ENCODE peak calls at places on chromosomes 11 and 22, in nine cellular contexts. X, K, Y, L, S, R, H, E and F are unnamed samples.

GRCh38 chr22:50622723-50623327 is 5.1 kb downstream of the ARSA start:
- DNase-seq in L (peak; percentile 87), H (peak; percentile 94), K (no peak), R (no peak), S (no peak), Y (no peak), E (no peak), X (no peak), F (peak; percentile 47)

GRCh38 chr11:11408436-11409221 is 55.6 kb upstream of the CSNK2A3 start:
- DNase-seq in R (peak; percentile 35), H (no peak), L (no peak), S (peak; percentile 77), E (no peak), Y (no peak), X (no peak), K (no peak), F (no peak)

GRCh38 chr11:115581871-115582639 is 77.8 kb upstream of the CADM1 start:
- DNase-seq in K (no peak), S (no peak), H (no peak), X (no peak), E (no peak), R (no peak), Y (no peak), L (no peak), F (peak; percentile 20)

GRCh38 chr11:67409261-67409666 is 5.4 kb downstream of the TBC1D10C start:
- DNase-seq in X (no peak), E (no peak), L (no peak), K (no peak), R (no peak), S (no peak), Y (no peak), H (peak; percentile 86), F (no peak)

GRCh38 chr22:25068701-25069100 is 116.2 kb downstream of the KIAA1671 start:
- DNase-seq in S (no peak), K (no peak), Y (no peak), X (no peak), R (no peak), H (peak; percentile 52), E (no peak), L (no peak), F (no peak)

GRCh38 chr11:124114942-124115781 is at the start of gene VWA5A:
- DNase-seq in L (peak; percentile 61), K (peak; percentile 89), S (peak; percentile 63), X (peak; percentile 80), H (peak; percentile 86), R (peak; percentile 85), Y (peak; percentile 86), E (peak; percentile 93), F (peak; percentile 75)

GRCh38 chr11:114321621-114322257 is 25.5 kb downstream of the NNMT start:
- DNase-seq in K (peak; percentile 93), L (no peak), E (peak; percentile 90), Y (no peak), H (no peak), R (peak; percentile 76), S (peak; percentile 70), X (no peak), F (peak; percentile 18)

GRCh38 chr11:117197516-117198456 is 1.4 kb upstream of the TAGLN start:
- DNase-seq in S (no peak), H (no peak), R (no peak), K (no peak), X (peak; percentile 47), Y (no peak), L (no peak), E (peak; percentile 50), F (no peak)

GRCh38 chr22:29216873-29217666 is 11.4 kb downstream of the EMID1 start:
- DNase-seq in H (no peak), Y (no peak), K (peak; percentile 43), R (no peak), X (no peak), S (no peak), L (no peak), E (peak; percentile 76), F (peak; percentile 13)

GRCh38 chr22:37930270-37930951 is 23.0 kb downstream of the C22orf23 start:
- DNase-seq in L (no peak), S (no peak), R (peak; percentile 60), E (peak; percentile 62), K (peak; percentile 33), X (no peak), Y (no peak), H (no peak), F (no peak)

GRCh38 chr11:47259178-47259977 is 1.6 kb downstream of the NR1H3 start:
- DNase-seq in R (peak; percentile 39), Y (no peak), E (peak; percentile 61), L (no peak), X (peak; percentile 48), H (peak; percentile 71), K (peak; percentile 50), S (no peak), F (peak; percentile 7)

GRCh38 chr11:89249196-89249595 is 71.5 kb downstream of the TYR start:
- DNase-seq in S (no peak), K (no peak), H (no peak), L (no peak), Y (no peak), R (no peak), E (no peak), X (no peak), F (no peak)

GRCh38 chr11:1041149-1041467 is 4.6 kb upstream of the MUC6 start:
- DNase-seq in L (no peak), Y (no peak), R (no peak), X (peak; percentile 34), E (no peak), H (peak; percentile 45), S (no peak), K (no peak), F (no peak)

GRCh38 chr22:29385748-29386147 is 2.6 kb downstream of the AP1B1 start:
- DNase-seq in Y (no peak), R (no peak), K (no peak), E (no peak), X (no peak), L (no peak), S (no peak), H (no peak), F (no peak)

GRCh38 chr11:57248780-57249383 is 11.8 kb upstream of the APLNR start:
- DNase-seq in X (peak; percentile 51), E (peak; percentile 70), R (peak; percentile 84), L (no peak), K (peak; percentile 77), S (peak; percentile 20), H (peak; percentile 63), Y (no peak), F (peak; percentile 27)

GRCh38 chr11:104191124-104191523 is 27.2 kb upstream of the PDGFD start:
- DNase-seq in Y (no peak), H (no peak), L (no peak), S (peak; percentile 13), E (peak; percentile 43), K (peak; percentile 42), X (no peak), R (peak; percentile 21), F (no peak)

GRCh38 chr22:35582861-35583670 is 34.1 kb downstream of the MB start:
- DNase-seq in E (peak; percentile 77), L (peak; percentile 30), K (peak; percentile 72), R (peak; percentile 87), H (no peak), X (peak; percentile 70), S (peak; percentile 37), Y (no peak), F (no peak)